ENCODE peak calls at places on chromosomes 13 and 19, in five cellular contexts. V is activated CD8-positive, alpha-beta memory T cell treated with anti-CD3 and anti-CD28 coated beads for 24 hours; W is activated CD4-positive, alpha-beta T cell treated with anti-CD3 and anti-CD28 coated beads, Interleukin-2, amount 10 ng/mL, durations not matched to agents 7 days and 5 days; P is left colon; Y is GM19239. Z is an unnamed sample.

GRCh38 chr19:3450796-3451411 is 29.4 kb downstream of the SMIM24 start:
- DNase-seq in V (no peak), W (no peak), P (no peak), Y (no peak), Z (no peak)

GRCh38 chr13:103324641-103325040 is 258.4 kb upstream of the SLC10A2 start:
- DNase-seq in V (no peak), W (no peak), P (no peak), Y (no peak), Z (no peak)

GRCh38 chr19:52735734-52736133 is 890 bp upstream of the ZNF611 start:
- DNase-seq in V (no peak), W (no peak), P (peak), Y (no peak), Z (no peak)

GRCh38 chr19:18157465-18158063 is 4.6 kb downstream of the PIK3R2 start:
- DNase-seq in V (no peak), W (no peak), P (no peak), Y (no peak), Z (no peak)

GRCh38 chr13:44271915-44272341 is 101.7 kb upstream of the SERP2 start:
- DNase-seq in V (no peak), W (no peak), P (no peak), Y (no peak), Z (no peak)

GRCh38 chr19:11457115-11457514 is 21.7 kb downstream of the PRKCSH start:
- DNase-seq in V (no peak), W (no peak), P (no peak), Y (no peak), Z (no peak)

GRCh38 chr13:47845981-47846380 is 155.1 kb downstream of the SUCLA2 start:
- DNase-seq in V (no peak), W (no peak), P (no peak), Y (no peak), Z (no peak)

GRCh38 chr19:16587031-16588023 is 15.1 kb upstream of the SLC35E1 start:
- DNase-seq in V (peak), W (peak), P (peak), Y (no peak), Z (peak)

GRCh38 chr19:47613165-47614146 is 4.5 kb downstream of the BICRA start:
- DNase-seq in V (no peak), W (no peak), P (no peak), Y (no peak), Z (no peak)

GRCh38 chr19:3857449-3858003 is 11.3 kb downstream of the ZFR2 start:
- DNase-seq in V (no peak), W (no peak), P (no peak), Y (no peak), Z (peak)

GRCh38 chr13:97435794-97436193 is 1.8 kb downstream of the RAP2A start:
- DNase-seq in V (no peak), W (no peak), P (no peak), Y (no peak), Z (no peak)

GRCh38 chr19:53865523-53865917 is 2.2 kb upstream of the MYADM start:
- DNase-seq in V (no peak), W (no peak), P (no peak), Y (no peak), Z (no peak)

GRCh38 chr19:46976845-46977320 is 42.8 kb upstream of the NPAS1 start:
- DNase-seq in V (no peak), W (no peak), P (no peak), Y (no peak), Z (no peak)

GRCh38 chr13:78660130-78660857 is 1.3 kb upstream of the OBI1 start:
- DNase-seq in V (peak), W (peak), P (no peak), Y (no peak), Z (no peak)

GRCh38 chr13:79126706-79127105 is 279.3 kb downstream of the RBM26 start:
- DNase-seq in V (no peak), W (no peak), P (no peak), Y (no peak), Z (no peak)

GRCh38 chr13:105167385-105167784 is 1368.1 kb downstream of the EFNB2 start:
- DNase-seq in V (no peak), W (no peak), P (no peak), Y (no peak), Z (no peak)

GRCh38 chr13:109654341-109655205 is 131.8 kb downstream of the IRS2 start:
- DNase-seq in V (no peak), W (no peak), P (no peak), Y (no peak), Z (no peak)

GRCh38 chr13:43984292-43984691 is 104.6 kb downstream of the LACC1 start:
- DNase-seq in V (no peak), W (no peak), P (no peak), Y (no peak), Z (no peak)

GRCh38 chr13:51771418-51772104 is 32.4 kb downstream of the DHRS12 start:
- DNase-seq in V (no peak), W (no peak), P (no peak), Y (no peak), Z (no peak)

GRCh38 chr13:45084515-45084914 is 35.8 kb upstream of the GTF2F2 start:
- DNase-seq in V (no peak), W (no peak), P (no peak), Y (no peak), Z (no peak)

GRCh38 chr13:40508112-40508511 is 158.3 kb downstream of the FOXO1 start:
- DNase-seq in V (no peak), W (no peak), P (no peak), Y (no peak), Z (no peak)

GRCh38 chr19:18742324-18742723 is 48.8 kb downstream of the COMP start:
- DNase-seq in V (no peak), W (no peak), P (no peak), Y (no peak), Z (no peak)

GRCh38 chr19:35642312-35642711 is 767 bp downstream of the ETV2 start:
- DNase-seq in V (no peak), W (no peak), P (no peak), Y (no peak), Z (no peak)

GRCh38 chr13:110517505-110518149 is 43.9 kb downstream of the RAB20 start:
- DNase-seq in V (no peak), W (no peak), P (no peak), Y (no peak), Z (no peak)

GRCh38 chr19:55229789-55230182 is 1.2 kb upstream of the TMEM86B start:
- DNase-seq in V (no peak), W (no peak), P (no peak), Y (no peak), Z (no peak)

GRCh38 chr13:73521291-73521626 is 462.5 kb downstream of the KLF5 start:
- DNase-seq in V (no peak), W (peak), P (no peak), Y (no peak), Z (no peak)

GRCh38 chr19:28607066-28607583 is 605.8 kb downstream of the UQCRFS1 start:
- DNase-seq in V (no peak), W (no peak), P (no peak), Y (no peak), Z (no peak)

GRCh38 chr13:105627270-105627669 is 908.2 kb downstream of the EFNB2 start:
- DNase-seq in V (no peak), W (no peak), P (no peak), Y (no peak), Z (no peak)

GRCh38 chr19:35136977-35137702 is 1.5 kb upstream of the FXYD1 start:
- DNase-seq in V (no peak), W (no peak), P (peak), Y (no peak), Z (no peak)

GRCh38 chr13:59409651-59410200 is 754.0 kb downstream of the DIAPH3 start:
- DNase-seq in V (no peak), W (no peak), P (no peak), Y (no peak), Z (no peak)

GRCh38 chr19:58196911-58197616 is 14.2 kb downstream of the ZNF274 start:
- DNase-seq in V (no peak), W (no peak), P (no peak), Y (no peak), Z (no peak)

GRCh38 chr19:7888145-7888825 is at the start of gene LRRC8E:
- DNase-seq in V (no peak), W (no peak), P (peak), Y (no peak), Z (no peak)

GRCh38 chr13:44174769-44175425 is 198.7 kb upstream of the SERP2 start:
- DNase-seq in V (no peak), W (no peak), P (no peak), Y (no peak), Z (no peak)